ENCODE peak calls at places on chromosome 9, in four cellular contexts. Y is breast epithelium, U is transverse colon, J is K562. L is an unnamed sample. For H3K9me3, the result is how much of the 10 kb centered on the place peaks cover.

GRCh38 chr9:21788752-21789151 is 13.7 kb upstream of the MTAP start:
- DNase-seq in U (no peak), J (no peak), Y (no peak), L (no peak)

GRCh38 chr9:79945495-79945894 is 373.7 kb downstream of the TLE4 start:
- DNase-seq in Y (no peak), J (no peak), U (no peak), L (no peak)

GRCh38 chr9:137247135-137247915 is 3.8 kb upstream of the STPG3 start:
- DNase-seq in J (no peak), U (no peak), Y (no peak), L (no peak)

GRCh38 chr9:61671276-61671973 is 481.6 kb downstream of the SPATA31A7 start:
- DNase-seq in U (peak), Y (no peak), J (no peak), L (no peak)

GRCh38 chr9:14907360-14907685 is 2.9 kb downstream of the FREM1 start:
- DNase-seq in Y (no peak), J (no peak), U (no peak), L (no peak)

GRCh38 chr9:133711428-133712220 is 26.5 kb downstream of the SARDH start:
- DNase-seq in J (no peak), Y (no peak), U (no peak), L (no peak)

GRCh38 chr9:121281614-121282291 is 13.8 kb downstream of the GSN start:
- DNase-seq in J (peak), U (peak), Y (peak), L (peak)

GRCh38 chr9:78363221-78363620 is 66.3 kb downstream of the PSAT1 start:
- DNase-seq in Y (no peak), J (no peak), U (peak), L (no peak)

GRCh38 chr9:135152608-135153337 is 65.3 kb downstream of the OLFM1 start:
- DNase-seq in U (no peak), J (peak), Y (no peak), L (no peak)

GRCh38 chr9:124693403-124693802 is 77.7 kb downstream of the NR6A1 start:
- DNase-seq in J (no peak), Y (no peak), U (no peak), L (no peak)

GRCh38 chr9:16709936-16710335 is 160.5 kb downstream of the BNC2 start:
- DNase-seq in U (no peak), Y (no peak), J (no peak), L (no peak)

GRCh38 chr9:79592736-79593493 is 21.1 kb downstream of the TLE4 start:
- DNase-seq in Y (no peak), J (no peak), U (no peak), L (no peak)

GRCh38 chr9:16321461-16322119 is 548.9 kb downstream of the BNC2 start:
- DNase-seq in U (no peak), J (no peak), Y (no peak), L (no peak)

GRCh38 chr9:73114958-73115357 is 36.7 kb upstream of the ANXA1 start:
- DNase-seq in Y (no peak), J (no peak), U (no peak), L (no peak)

GRCh38 chr9:121708768-121709488 is 57.5 kb downstream of the DAB2IP start:
- DNase-seq in J (peak), Y (no peak), U (no peak), L (no peak)

GRCh38 chr9:9521033-9521779 is 1091.6 kb downstream of the PTPRD start:
- DNase-seq in J (no peak), Y (no peak), U (no peak), L (no peak)

GRCh38 chr9:33434317-33435105 is 12.9 kb downstream of the AQP3 start:
- DNase-seq in J (no peak), U (no peak), Y (no peak), L (no peak)

GRCh38 chr9:133990366-133991210 is 1.5 kb downstream of the VAV2 start:
- DNase-seq in J (no peak), Y (no peak), U (peak), L (peak)

GRCh38 chr9:118990949-118991348 is 378.3 kb downstream of the BRINP1 start:
- DNase-seq in J (no peak), U (no peak), Y (no peak), L (no peak)

GRCh38 chr9:111036946-111037743 is 1.1 kb downstream of the LPAR1 start:
- DNase-seq in J (no peak), U (no peak), Y (no peak), L (no peak)

GRCh38 chr9:92633879-92634278 is 36.1 kb downstream of the IPPK start:
- DNase-seq in Y (no peak), U (no peak), J (no peak), L (peak)

GRCh38 chr9:134223091-134223490 is 58.7 kb upstream of the RNU6ATAC start:
- DNase-seq in Y (no peak), J (no peak), U (no peak), L (no peak)

GRCh38 chr9:84339523-84339922 is 1.0 kb downstream of the SLC28A3 start:
- DNase-seq in Y (no peak), U (no peak), J (no peak), L (no peak)

GRCh38 chr9:86176468-86176867 is 77.1 kb upstream of the GOLM1 start:
- DNase-seq in U (no peak), Y (no peak), J (no peak), L (no peak)

GRCh38 chr9:518540-518939 is 303.9 kb downstream of the DOCK8 start:
- DNase-seq in J (no peak), U (peak), Y (no peak), L (no peak)

GRCh38 chr9:68949271-68950000 is 64.5 kb downstream of the PRKACG start:
- DNase-seq in J (no peak), U (peak), Y (peak), L (no peak)

GRCh38 chr9:87579761-87580626 is 82.3 kb downstream of the DAPK1 start:
- DNase-seq in U (no peak), Y (no peak), J (no peak), L (no peak)

GRCh38 chr9:99181621-99182020 is 40.1 kb downstream of the ALG2 start:
- DNase-seq in Y (no peak), U (no peak), J (no peak), L (no peak)

GRCh38 chr9:136482046-136482792 is 621 bp downstream of the SEC16A start:
- DNase-seq in J (no peak), Y (peak), U (peak), L (no peak)

GRCh38 chr9:128917151-128917849 is 3.5 kb upstream of the PHYHD1 start:
- DNase-seq in Y (peak), U (peak), J (no peak), L (peak)

GRCh38 chr9:89793551-89793950 is 188.7 kb downstream of the GADD45G start:
- DNase-seq in Y (no peak), U (no peak), J (no peak), L (no peak)

GRCh38 chr9:121910491-121911040 is 182.5 kb downstream of the TTLL11 start:
- DNase-seq in J (no peak), U (no peak), Y (no peak), L (no peak)

DNA sequence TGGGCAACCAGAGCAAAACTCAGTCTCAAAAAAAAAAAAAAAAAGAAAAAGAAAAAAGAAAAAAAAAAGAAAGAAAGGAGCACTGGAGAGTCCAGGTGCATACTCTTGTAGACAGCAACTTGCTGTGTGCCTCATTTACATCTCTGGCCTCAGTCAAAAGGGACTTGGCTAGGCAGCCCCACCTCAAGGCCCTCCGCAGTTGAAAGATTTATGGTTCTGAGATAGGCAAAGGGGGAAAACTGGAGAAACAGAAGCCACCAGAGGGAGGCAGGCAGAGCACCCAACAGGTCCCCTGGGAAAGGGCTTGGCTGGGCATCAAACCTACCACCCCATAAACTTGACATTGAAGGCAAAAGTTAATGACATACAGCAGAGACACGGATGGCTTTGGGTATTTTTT is 6.1 kb downstream of the ORM2 start:
- DNase-seq in U (no peak), J (no peak), Y (no peak), L (no peak)
- TF ChIP-seq POLR2AphosphoS5 in U (no peak), J (no peak), Y (no peak), L (no peak)

GRCh38 chr9:40927851-40928802 is 200.4 kb downstream of the FOXD4L6 start:
- DNase-seq in Y (no peak), J (no peak), U (no peak), L (no peak)
- H3K9me3 ChIP-seq in Y (half or more), J (under half), U (under half), L (half or more)

GRCh38 chr9:35555881-35556280 is 49.2 kb upstream of the TESK1 start:
- DNase-seq in U (no peak), J (no peak), Y (no peak), L (no peak)

GRCh38 chr9:35552376-35552775 is 52.7 kb upstream of the TESK1 start:
- DNase-seq in J (no peak), U (no peak), Y (no peak), L (no peak)

GRCh38 chr9:35552837-35553236 is 52.2 kb upstream of the TESK1 start:
- DNase-seq in U (no peak), Y (no peak), J (no peak), L (no peak)

GRCh38 chr9:35555246-35555701 is 49.8 kb upstream of the TESK1 start:
- DNase-seq in U (no peak), J (no peak), Y (no peak), L (no peak)

DNA sequence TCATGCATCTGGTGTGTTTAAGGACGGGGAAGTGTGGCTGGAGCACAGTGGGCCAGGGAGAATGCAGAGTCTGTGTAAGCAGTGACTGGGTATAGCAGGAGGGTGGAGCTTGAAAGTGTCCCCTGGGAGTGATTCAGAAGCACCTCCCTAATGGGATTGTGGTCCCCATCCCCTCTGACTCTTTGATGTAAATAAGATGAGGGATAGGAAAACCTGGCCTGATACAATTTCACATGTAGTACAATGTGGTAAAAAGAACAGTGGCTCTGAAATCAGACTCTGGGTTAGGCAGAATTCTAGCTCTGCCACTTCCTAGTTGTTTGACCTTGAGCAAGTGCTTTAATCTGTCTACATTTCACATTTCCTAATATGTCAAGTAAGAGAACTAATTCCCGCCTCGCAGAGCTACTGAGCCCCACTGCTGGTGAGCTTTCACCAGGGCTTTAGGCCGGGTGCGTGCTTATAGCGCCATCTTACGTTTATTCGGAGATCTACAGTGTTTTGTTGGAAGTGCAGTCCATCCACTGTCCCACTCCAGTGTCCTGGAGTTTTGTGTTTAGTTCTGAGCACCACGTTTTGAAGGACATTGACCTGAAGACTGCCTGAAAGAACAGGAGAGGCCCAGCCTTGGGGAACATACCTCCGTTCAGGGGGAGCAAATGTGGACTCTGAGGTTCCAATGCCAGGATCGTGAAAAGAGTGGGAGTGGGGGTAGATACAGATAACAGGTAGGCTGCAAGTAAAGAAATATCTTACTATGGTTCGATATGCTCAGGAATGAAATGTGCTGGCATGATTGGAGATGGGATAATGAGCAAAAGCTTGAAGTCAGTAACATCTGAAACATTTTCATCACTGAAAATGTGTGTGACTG is 51.2 kb upstream of the TESK1 start:
- DNase-seq in U (peak), Y (peak), J (peak), L (peak)
- H3K4me3 ChIP-seq in U (no peak), Y (no peak), J (no peak), L (no peak)

GRCh38 chr9:127822108-127822507 is 19.4 kb downstream of the FPGS start:
- DNase-seq in J (no peak), Y (no peak), U (no peak), L (no peak)
- TF ChIP-seq POLR2AphosphoS5 in J (no peak), Y (no peak), U (no peak), L (no peak)

GRCh38 chr9:96817973-96818372 is 36.3 kb downstream of the ZNF782 start:
- DNase-seq in Y (no peak), J (no peak), U (no peak), L (no peak)
- H3K9me3 ChIP-seq in Y (half or more), J (under half), U (half or more), L (half or more)

DNA sequence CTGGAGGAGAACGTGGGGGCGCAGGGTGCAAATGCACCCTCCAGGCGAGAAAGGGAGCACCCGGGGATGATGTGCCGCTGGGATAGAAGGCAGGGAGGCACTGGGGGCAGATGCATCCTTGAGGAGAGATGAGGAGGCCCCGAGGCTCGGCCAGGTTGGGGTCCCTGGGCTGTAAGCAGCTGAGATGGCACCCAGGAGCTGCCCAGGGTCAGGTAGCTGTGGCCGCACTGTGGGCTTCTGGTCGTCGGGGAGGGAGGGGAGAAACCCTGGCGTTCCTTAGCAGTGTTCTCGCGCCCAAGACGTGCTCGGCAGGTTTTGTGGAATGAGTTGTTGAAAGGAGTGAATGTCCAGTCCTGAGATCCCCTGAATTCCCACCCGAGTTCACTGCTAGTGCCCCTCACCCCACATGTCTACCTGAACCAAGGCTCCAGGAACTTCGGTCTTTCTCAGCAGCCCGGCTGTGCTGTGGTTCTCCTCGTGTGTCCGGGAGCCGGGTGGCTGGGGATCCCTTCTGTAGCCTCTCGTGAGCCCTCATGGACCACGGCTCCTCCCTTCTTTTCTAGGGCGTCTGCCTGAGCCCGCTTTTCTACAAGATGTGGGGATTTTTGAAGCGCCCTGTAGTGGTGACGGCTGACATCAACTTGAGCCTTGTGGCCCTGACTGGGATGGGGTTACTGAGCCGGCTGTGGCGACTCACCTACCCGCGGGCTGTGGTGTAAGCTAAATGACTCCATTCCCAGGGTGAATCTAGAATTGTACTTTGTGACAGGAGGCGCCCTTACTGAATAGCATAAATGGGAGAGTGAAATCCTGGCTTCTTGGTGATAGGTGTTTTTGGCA is 1.1 kb downstream of the POMT1 start:
- DNase-seq in J (peak), U (peak), Y (no peak), L (no peak)
- H3K4me3 ChIP-seq in J (peak), U (peak), Y (peak), L (peak)

GRCh38 chr9:113901196-113901818 is 25.2 kb downstream of the ZNF618 start:
- DNase-seq in U (no peak), Y (no peak), J (no peak), L (no peak)

GRCh38 chr9:113906411-113907110 is 30.5 kb downstream of the ZNF618 start:
- DNase-seq in Y (peak), J (no peak), U (no peak), L (no peak)

GRCh38 chr9:113907282-113907681 is 31.2 kb downstream of the ZNF618 start:
- DNase-seq in U (no peak), J (no peak), Y (peak), L (peak)

GRCh38 chr9:113899205-113899604 is 23.1 kb downstream of the ZNF618 start:
- DNase-seq in J (no peak), U (no peak), Y (no peak), L (no peak)

DNA sequence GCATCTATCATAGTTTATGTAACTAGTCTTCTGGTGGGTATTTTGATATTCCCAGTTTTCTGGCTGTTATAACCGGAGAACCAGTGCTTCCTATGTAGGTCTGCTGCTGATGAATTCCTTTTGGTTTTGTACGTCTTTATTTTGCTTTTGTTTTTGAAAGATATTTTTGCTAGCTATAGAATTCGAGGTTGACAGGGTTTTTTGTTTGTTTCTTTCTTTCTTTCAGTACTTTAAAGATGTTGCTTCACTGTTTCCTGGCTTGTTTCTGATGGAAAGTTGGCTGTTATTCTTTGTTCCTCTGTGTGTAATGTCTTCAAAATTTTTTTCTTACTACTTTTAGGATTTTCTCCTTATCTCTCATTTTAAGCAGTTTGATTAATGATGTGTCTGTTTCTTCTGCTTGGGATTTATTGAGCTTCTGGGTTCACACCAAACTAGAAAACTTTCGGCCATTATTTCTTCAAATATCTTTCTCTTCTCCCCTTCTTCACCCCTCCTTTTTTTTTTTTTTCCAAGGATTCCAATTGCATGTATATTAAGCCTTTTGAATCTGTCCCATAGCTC is 27.5 kb downstream of the ZNF618 start:
- DNase-seq in J (no peak), U (no peak), Y (no peak), L (no peak)
- TF ChIP-seq POLR2AphosphoS5 in J (no peak), U (no peak), Y (no peak), L (no peak)

L was measured in stomach.